ENCODE peak calls at places on chromosomes 13 and 19, in four cellular contexts. One of them, this sample, is unnamed.

GRCh38 chr13:34322416-34323074 is 504.6 kb downstream of the RFC3 start:
- DNase-seq in CD8-positive, alpha-beta T cell: no peak
- DNase-seq in dermis microvascular lymphatic vessel endothelial cell: no peak
- DNase-seq in NCI-H1694 treated with DMSO at 0.1 percent for 48 hours: no peak
- DNase-seq in this sample: no peak

GRCh38 chr19:14146789-14147216 is 10.4 kb upstream of the ASF1B start:
- DNase-seq in CD8-positive, alpha-beta T cell: no peak
- DNase-seq in dermis microvascular lymphatic vessel endothelial cell: no peak
- DNase-seq in NCI-H1694 treated with DMSO at 0.1 percent for 48 hours: no peak
- DNase-seq in this sample: peak

GRCh38 chr13:60152114-60152513 is 11.6 kb downstream of the DIAPH3 start:
- DNase-seq in CD8-positive, alpha-beta T cell: no peak
- DNase-seq in dermis microvascular lymphatic vessel endothelial cell: no peak
- DNase-seq in NCI-H1694 treated with DMSO at 0.1 percent for 48 hours: no peak
- DNase-seq in this sample: peak

GRCh38 chr19:51688665-51689571 is 4.2 kb upstream of the SPACA6 start:
- DNase-seq in CD8-positive, alpha-beta T cell: no peak
- DNase-seq in dermis microvascular lymphatic vessel endothelial cell: peak
- DNase-seq in NCI-H1694 treated with DMSO at 0.1 percent for 48 hours: peak
- DNase-seq in this sample: peak

GRCh38 chr13:41502676-41503075 is 45.3 kb downstream of the RGCC start:
- DNase-seq in CD8-positive, alpha-beta T cell: peak
- DNase-seq in dermis microvascular lymphatic vessel endothelial cell: no peak
- DNase-seq in NCI-H1694 treated with DMSO at 0.1 percent for 48 hours: no peak
- DNase-seq in this sample: no peak

GRCh38 chr19:23554548-23554947 is 132.5 kb downstream of the ZNF675 start:
- DNase-seq in CD8-positive, alpha-beta T cell: no peak
- DNase-seq in dermis microvascular lymphatic vessel endothelial cell: no peak
- DNase-seq in NCI-H1694 treated with DMSO at 0.1 percent for 48 hours: no peak
- DNase-seq in this sample: no peak

GRCh38 chr19:51372649-51373504 is at the start of gene NKG7:
- DNase-seq in CD8-positive, alpha-beta T cell: peak
- DNase-seq in dermis microvascular lymphatic vessel endothelial cell: no peak
- DNase-seq in NCI-H1694 treated with DMSO at 0.1 percent for 48 hours: no peak
- DNase-seq in this sample: no peak

GRCh38 chr19:46916971-46917370 is 56.2 kb downstream of the ARHGAP35 start:
- DNase-seq in CD8-positive, alpha-beta T cell: no peak
- DNase-seq in dermis microvascular lymphatic vessel endothelial cell: no peak
- DNase-seq in NCI-H1694 treated with DMSO at 0.1 percent for 48 hours: no peak
- DNase-seq in this sample: no peak

GRCh38 chr13:42991892-42992584 is at the start of gene EPSTI1:
- DNase-seq in CD8-positive, alpha-beta T cell: peak
- DNase-seq in dermis microvascular lymphatic vessel endothelial cell: no peak
- DNase-seq in NCI-H1694 treated with DMSO at 0.1 percent for 48 hours: no peak
- DNase-seq in this sample: peak

GRCh38 chr19:33771308-33772101 is 25.2 kb upstream of the KCTD15 start:
- DNase-seq in CD8-positive, alpha-beta T cell: peak
- DNase-seq in dermis microvascular lymphatic vessel endothelial cell: peak
- DNase-seq in NCI-H1694 treated with DMSO at 0.1 percent for 48 hours: peak
- DNase-seq in this sample: peak

GRCh38 chr19:19649159-19649558 is 5.7 kb upstream of the GMIP start:
- DNase-seq in CD8-positive, alpha-beta T cell: no peak
- DNase-seq in dermis microvascular lymphatic vessel endothelial cell: no peak
- DNase-seq in NCI-H1694 treated with DMSO at 0.1 percent for 48 hours: no peak
- DNase-seq in this sample: no peak

GRCh38 chr13:44609137-44609536 is 33.0 kb upstream of the TSC22D1 start:
- DNase-seq in CD8-positive, alpha-beta T cell: no peak
- DNase-seq in dermis microvascular lymphatic vessel endothelial cell: no peak
- DNase-seq in NCI-H1694 treated with DMSO at 0.1 percent for 48 hours: no peak
- DNase-seq in this sample: no peak

GRCh38 chr13:73223372-73223781 is 164.6 kb downstream of the KLF5 start:
- DNase-seq in CD8-positive, alpha-beta T cell: no peak
- DNase-seq in dermis microvascular lymphatic vessel endothelial cell: no peak
- DNase-seq in NCI-H1694 treated with DMSO at 0.1 percent for 48 hours: no peak
- DNase-seq in this sample: no peak

GRCh38 chr13:110409581-110409992 is 102.5 kb downstream of the COL4A2 start:
- DNase-seq in CD8-positive, alpha-beta T cell: no peak
- DNase-seq in dermis microvascular lymphatic vessel endothelial cell: peak
- DNase-seq in NCI-H1694 treated with DMSO at 0.1 percent for 48 hours: no peak
- DNase-seq in this sample: peak

GRCh38 chr13:50526771-50527567 is 316.5 kb downstream of the DLEU7 start:
- DNase-seq in CD8-positive, alpha-beta T cell: no peak
- DNase-seq in dermis microvascular lymphatic vessel endothelial cell: no peak
- DNase-seq in NCI-H1694 treated with DMSO at 0.1 percent for 48 hours: no peak
- DNase-seq in this sample: no peak

GRCh38 chr13:32427852-32428580 is at the start of gene N4BP2L1:
- DNase-seq in CD8-positive, alpha-beta T cell: peak
- DNase-seq in dermis microvascular lymphatic vessel endothelial cell: peak
- DNase-seq in NCI-H1694 treated with DMSO at 0.1 percent for 48 hours: peak
- DNase-seq in this sample: peak